ENCODE peak calls at places on chromosomes 12 and 14, in seven cellular contexts. T is lower lobe of right lung, D is adrenal gland, W is endothelial cell, P is heart right ventricle, X is mesothelial cell of epicardium, C is AG04450. I is an unnamed sample.

GRCh38 chr12:131415781-131416180 is 295.1 kb upstream of the SFSWAP start:
- DNase-seq in T (no peak), D (no peak), W (no peak), P (no peak), X (no peak), C (no peak), I (no peak)

GRCh38 chr12:76878045-76878898 is 547 bp downstream of the CSRP2 start:
- DNase-seq in T (peak), D (no peak), W (peak), P (no peak), X (peak), C (no peak), I (no peak)

GRCh38 chr12:123519151-123520001 is 14.1 kb downstream of the RILPL1 start:
- DNase-seq in T (peak), D (peak), W (no peak), P (peak), X (peak), C (no peak), I (no peak)

GRCh38 chr14:71400821-71401447 is 493.7 kb downstream of the PCNX1 start:
- DNase-seq in T (no peak), D (no peak), W (no peak), P (no peak), X (no peak), C (no peak), I (no peak)

GRCh38 chr12:63900922-63901793 is 56.7 kb downstream of the SRGAP1 start:
- DNase-seq in T (no peak), D (no peak), W (no peak), P (no peak), X (no peak), C (no peak), I (no peak)

GRCh38 chr14:51382506-51382905 is 142.5 kb downstream of the TMX1 start:
- DNase-seq in T (no peak), D (no peak), W (no peak), P (no peak), X (no peak), C (no peak), I (no peak)

GRCh38 chr14:99129211-99129696 is 142.7 kb downstream of the BCL11B start:
- DNase-seq in T (no peak), D (peak), W (peak), P (no peak), X (peak), C (no peak), I (no peak)

GRCh38 chr12:13196302-13196921 is at the start of gene EMP1:
- DNase-seq in T (peak), D (peak), W (no peak), P (peak), X (no peak), C (peak), I (peak)

GRCh38 chr12:123134755-123135282 is 16.1 kb downstream of the PITPNM2 start:
- DNase-seq in T (no peak), D (no peak), W (no peak), P (no peak), X (no peak), C (no peak), I (no peak)

GRCh38 chr12:66964629-66965028 is 285.8 kb upstream of the GRIP1 start:
- DNase-seq in T (no peak), D (no peak), W (no peak), P (no peak), X (no peak), C (no peak), I (no peak)

GRCh38 chr12:104314242-104314614 is 10.7 kb downstream of the EID3 start:
- DNase-seq in T (no peak), D (no peak), W (no peak), P (no peak), X (no peak), C (no peak), I (no peak)

GRCh38 chr12:111361717-111362576 is 6.9 kb downstream of the PHETA1 start:
- DNase-seq in T (peak), D (peak), W (no peak), P (peak), X (no peak), C (no peak), I (no peak)

GRCh38 chr12:47891356-47891755 is 13.4 kb downstream of the VDR start:
- DNase-seq in T (no peak), D (no peak), W (no peak), P (no peak), X (no peak), C (no peak), I (no peak)

GRCh38 chr14:72679591-72680151 is 214.2 kb downstream of the DPF3 start:
- DNase-seq in T (no peak), D (no peak), W (no peak), P (no peak), X (no peak), C (no peak), I (no peak)

GRCh38 chr12:80413462-80413861 is 30.6 kb upstream of the PTPRQ start:
- DNase-seq in T (no peak), D (no peak), W (no peak), P (no peak), X (no peak), C (no peak), I (no peak)

GRCh38 chr12:131871677-131872076 is 22.7 kb upstream of the ULK1 start:
- DNase-seq in T (no peak), D (no peak), W (no peak), P (no peak), X (no peak), C (no peak), I (no peak)

GRCh38 chr12:50006754-50007442 is 18.4 kb downstream of the RACGAP1 start:
- DNase-seq in T (no peak), D (no peak), W (no peak), P (no peak), X (no peak), C (no peak), I (no peak)

GRCh38 chr14:33657478-33657877 is 293.4 kb downstream of the EGLN3 start:
- DNase-seq in T (no peak), D (peak), W (no peak), P (no peak), X (no peak), C (no peak), I (no peak)

GRCh38 chr14:71471604-71472003 is 460.6 kb upstream of the RGS6 start:
- DNase-seq in T (no peak), D (no peak), W (no peak), P (no peak), X (no peak), C (no peak), I (no peak)

GRCh38 chr14:57816568-57817284 is 49.2 kb downstream of the SLC35F4 start:
- DNase-seq in T (no peak), D (no peak), W (no peak), P (no peak), X (no peak), C (no peak), I (no peak)

GRCh38 chr12:108468149-108468968 is 46.7 kb upstream of the FICD start:
- DNase-seq in T (no peak), D (no peak), W (peak), P (peak), X (no peak), C (no peak), I (no peak)

GRCh38 chr14:102229739-102230092 is 75.2 kb downstream of the MOK start:
- DNase-seq in T (no peak), D (no peak), W (no peak), P (no peak), X (no peak), C (no peak), I (no peak)

GRCh38 chr14:101836131-101836530 is 74.6 kb downstream of the PPP2R5C start:
- DNase-seq in T (no peak), D (peak), W (no peak), P (no peak), X (no peak), C (no peak), I (no peak)

GRCh38 chr14:71606064-71606463 is 326.2 kb upstream of the RGS6 start:
- DNase-seq in T (no peak), D (no peak), W (no peak), P (no peak), X (no peak), C (no peak), I (no peak)

GRCh38 chr12:67826148-67826547 is 163.1 kb upstream of the IFNG-AS1 start:
- DNase-seq in T (no peak), D (no peak), W (no peak), P (no peak), X (no peak), C (no peak), I (no peak)

GRCh38 chr12:14066021-14066420 is 84.6 kb upstream of the GRIN2B start:
- DNase-seq in T (no peak), D (no peak), W (no peak), P (no peak), X (no peak), C (no peak), I (no peak)

GRCh38 chr12:118402251-118402650 is 25.9 kb downstream of the SUDS3 start:
- DNase-seq in T (no peak), D (peak), W (no peak), P (no peak), X (no peak), C (peak), I (no peak)

GRCh38 chr14:69657961-69658360 is 46.6 kb downstream of the SUSD6 start:
- DNase-seq in T (peak), D (no peak), W (no peak), P (no peak), X (no peak), C (no peak), I (no peak)

GRCh38 chr12:3150308-3150670 is 73.1 kb downstream of the TSPAN9 start:
- DNase-seq in T (no peak), D (no peak), W (no peak), P (no peak), X (no peak), C (no peak), I (no peak)

GRCh38 chr12:109783965-109784244 is 49.3 kb downstream of the TRPV4 start:
- DNase-seq in T (no peak), D (no peak), W (no peak), P (no peak), X (no peak), C (no peak), I (no peak)

GRCh38 chr12:120939954-120940353 is 35.8 kb upstream of the SPPL3 start:
- DNase-seq in T (no peak), D (no peak), W (no peak), P (no peak), X (no peak), C (no peak), I (no peak)

GRCh38 chr12:130446846-130447654 is 109.4 kb downstream of the PIWIL1 start:
- DNase-seq in T (no peak), D (no peak), W (no peak), P (no peak), X (no peak), C (no peak), I (no peak)

GRCh38 chr14:103872492-103873113 is 25.2 kb upstream of the PPP1R13B start:
- DNase-seq in T (no peak), D (no peak), W (no peak), P (no peak), X (no peak), C (no peak), I (no peak)

GRCh38 chr14:90184571-90185266 is 71.6 kb upstream of the PSMC1 start:
- DNase-seq in T (no peak), D (no peak), W (no peak), P (no peak), X (no peak), C (no peak), I (no peak)

GRCh38 chr12:57237952-57238853 is 8.7 kb downstream of the SHMT2 start:
- DNase-seq in T (peak), D (no peak), W (peak), P (no peak), X (no peak), C (no peak), I (peak)

DNA sequence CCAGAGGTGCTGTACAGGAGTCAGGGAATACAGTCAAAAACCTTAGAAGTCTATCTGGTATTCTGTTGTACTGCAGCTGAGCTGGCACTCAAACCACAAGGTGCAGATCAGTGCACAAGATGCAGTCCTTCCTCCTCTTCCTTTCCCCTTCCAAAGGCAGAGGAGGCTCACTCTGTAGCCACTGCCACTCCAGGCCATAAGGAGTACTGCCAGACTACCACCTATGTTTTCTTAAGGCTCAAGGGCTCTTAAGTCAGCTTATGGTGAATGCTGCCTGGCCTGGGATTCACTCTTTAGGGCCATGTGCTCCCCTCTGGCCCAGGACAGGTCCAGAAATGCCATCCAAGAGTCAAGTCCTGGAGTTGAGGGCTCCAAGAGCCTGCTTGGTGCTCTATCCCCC is 200.3 kb downstream of the CRADD start:
- DNase-seq in T (no peak), D (no peak), W (no peak), P (no peak), X (no peak), C (no peak), I (no peak)
- TF ChIP-seq CTCF in T (no peak), D (no peak), W (no peak), P (no peak), X (no peak), C (no peak), I (no peak)

GRCh38 chr12:27384261-27384590 is 51.6 kb downstream of the BMAL2 start:
- DNase-seq in T (no peak), D (no peak), W (no peak), P (no peak), X (no peak), C (no peak), I (no peak)
- TF ChIP-seq CTCF in T (no peak), D (no peak), W (no peak), P (no peak), X (no peak), C (no peak), I (no peak)

DNA sequence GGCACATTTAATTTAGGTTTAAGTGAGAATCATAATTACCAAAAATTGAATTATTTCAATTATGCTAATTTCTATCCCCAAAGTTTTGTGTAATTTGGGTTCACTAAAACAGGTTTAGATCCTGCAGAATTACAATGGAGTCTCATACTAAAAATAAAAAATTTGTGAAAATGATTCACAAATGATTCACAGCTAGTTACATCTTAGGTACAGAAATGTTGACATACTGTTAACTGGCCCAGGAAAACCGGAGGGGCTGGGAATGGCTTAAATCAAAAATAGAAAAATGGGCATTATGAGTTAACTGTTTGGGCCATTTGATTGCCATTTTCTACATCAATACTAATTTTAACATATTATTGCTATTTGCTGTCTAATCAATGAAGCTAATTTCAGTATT is 76.1 kb downstream of the RMST start:
- DNase-seq in T (no peak), D (no peak), W (no peak), P (no peak), X (no peak), C (no peak), I (no peak)
- TF ChIP-seq CTCF in T (no peak), D (no peak), W (no peak), P (no peak), X (no peak), C (no peak), I (no peak)

GRCh38 chr14:43481864-43482263 is 1025.2 kb downstream of the FSCB start:
- DNase-seq in T (no peak), D (no peak), W (no peak), P (no peak), X (no peak), C (no peak), I (no peak)
- TF ChIP-seq CTCF in T (no peak), D (no peak), W (no peak), P (no peak), X (no peak), C (no peak), I (no peak)

GRCh38 chr14:55430024-55430690 is 10.3 kb downstream of the TBPL2 start:
- DNase-seq in T (no peak), D (peak), W (peak), P (peak), X (no peak), C (peak), I (no peak)
- TF ChIP-seq CTCF in T (peak), D (peak), W (no peak), P (peak), X (peak), C (peak), I (no peak)

GRCh38 chr14:30614155-30614554 is 8.0 kb upstream of the SCFD1 start:
- DNase-seq in T (no peak), D (no peak), W (no peak), P (no peak), X (no peak), C (no peak), I (no peak)

GRCh38 chr14:30610719-30611388 is 11.3 kb upstream of the SCFD1 start:
- DNase-seq in T (peak), D (peak), W (peak), P (peak), X (no peak), C (peak), I (no peak)

GRCh38 chr14:30607156-30607780 is 14.9 kb upstream of the SCFD1 start:
- DNase-seq in T (no peak), D (no peak), W (no peak), P (no peak), X (no peak), C (no peak), I (no peak)

GRCh38 chr14:30603402-30603801 is 18.7 kb upstream of the SCFD1 start:
- DNase-seq in T (no peak), D (no peak), W (no peak), P (no peak), X (no peak), C (no peak), I (no peak)

GRCh38 chr14:30608533-30609006 is 13.5 kb upstream of the SCFD1 start:
- DNase-seq in T (no peak), D (no peak), W (no peak), P (no peak), X (no peak), C (no peak), I (no peak)
- TF ChIP-seq CTCF in T (no peak), D (no peak), W (no peak), P (no peak), X (no peak), C (peak), I (no peak)

GRCh38 chr12:11777962-11778361 is 128.5 kb downstream of the ETV6 start:
- DNase-seq in T (no peak), D (no peak), W (no peak), P (no peak), X (no peak), C (no peak), I (no peak)
- TF ChIP-seq CTCF in T (no peak), D (no peak), W (no peak), P (no peak), X (no peak), C (no peak), I (no peak)

GRCh38 chr14:61561657-61562276 is 133.5 kb upstream of the HIF1A start:
- DNase-seq in T (peak), D (peak), W (peak), P (peak), X (peak), C (peak), I (no peak)
- TF ChIP-seq CTCF in T (no peak), D (peak), W (no peak), P (no peak), X (no peak), C (no peak), I (no peak)

DNA sequence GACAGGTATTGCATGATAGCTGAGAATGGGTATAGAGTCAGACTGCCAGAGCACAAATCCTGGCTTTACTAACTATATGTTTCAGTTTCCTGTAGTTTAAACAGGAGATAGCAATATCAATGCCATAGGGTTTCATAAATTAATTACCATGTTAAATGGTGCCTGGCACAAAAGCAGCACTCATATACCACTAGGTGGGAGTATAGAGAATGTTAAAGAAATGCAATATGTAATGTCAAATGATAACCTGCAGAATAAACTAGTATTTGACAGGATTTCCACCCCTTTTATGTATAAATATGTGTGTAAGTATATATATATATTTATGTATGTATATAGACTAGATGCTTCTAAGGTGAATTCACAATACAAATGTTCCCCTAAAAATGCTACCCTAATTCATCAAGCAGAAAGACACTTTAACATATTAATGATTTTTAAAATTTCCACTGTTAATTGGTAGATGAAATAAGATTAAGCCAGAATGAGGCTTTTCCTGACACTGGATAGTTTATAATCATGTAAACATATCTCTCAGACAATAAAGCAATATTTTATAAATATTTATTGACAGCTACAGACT is 8.6 kb downstream of the WDR89 start:
- DNase-seq in T (no peak), D (no peak), W (no peak), P (no peak), X (no peak), C (no peak), I (no peak)
- TF ChIP-seq CTCF in T (peak), D (peak), W (peak), P (peak), X (peak), C (peak), I (no peak)

I was measured in activated B cell treated with CpG ODN at 0.5 μM for 24 hours.